ENCODE peak calls at places on chromosomes 5 and 9, in ten cellular contexts. Z, N, L, Y, M, H, U, E, K and X are unnamed samples.
A peak's percentile ranks its signal among the peaks of the same experiment; 100 is the strongest.

GRCh38 chr5:5572983-5573797 is 150.7 kb downstream of the ICE1 start:
- DNase-seq in Z (no peak), N (no peak), L (no peak), Y (no peak), M (no peak), H (no peak), U (no peak), E (no peak), K (no peak), X (no peak)

GRCh38 chr5:3277590-3278196 is 317.9 kb upstream of the IRX1 start:
- DNase-seq in Z (no peak), N (no peak), L (no peak), Y (no peak), M (no peak), H (no peak), U (no peak), E (no peak), K (no peak), X (no peak)

GRCh38 chr5:120464627-120465280 is 654 bp downstream of the PRR16 start:
- DNase-seq in Z (peak; percentile 58), N (peak; percentile 35), L (peak; percentile 75), Y (peak; percentile 83), M (peak; percentile 49), H (peak; percentile 22), U (peak; percentile 78), E (no peak), K (no peak), X (peak; percentile 41)

GRCh38 chr5:17315710-17316221 is 98.3 kb downstream of the BASP1 start:
- DNase-seq in Z (peak; percentile 50), N (no peak), L (peak; percentile 70), Y (peak; percentile 91), M (no peak), H (no peak), U (no peak), E (no peak), K (no peak), X (peak; percentile 38)

GRCh38 chr9:137339606-137340462 is 37.8 kb upstream of the NRARP start:
- DNase-seq in Z (no peak), N (no peak), L (no peak), Y (no peak), M (no peak), H (no peak), U (no peak), E (no peak), K (no peak), X (peak; percentile 65)

GRCh38 chr5:179308563-179309382 is 36.5 kb downstream of the ADAMTS2 start:
- DNase-seq in Z (no peak), N (no peak), L (no peak), Y (no peak), M (no peak), H (no peak), U (peak; percentile 69), E (no peak), K (no peak), X (no peak)

GRCh38 chr9:113651896-113652295 is 188.4 kb downstream of the RGS3 start:
- DNase-seq in Z (no peak), N (no peak), L (no peak), Y (no peak), M (peak; percentile 29), H (no peak), U (no peak), E (no peak), K (no peak), X (no peak)

GRCh38 chr9:93132287-93132927 is 1.6 kb downstream of the NINJ1 start:
- DNase-seq in Z (no peak), N (peak; percentile 75), L (peak; percentile 94), Y (peak; percentile 64), M (no peak), H (peak; percentile 90), U (no peak), E (no peak), K (no peak), X (peak; percentile 52)

GRCh38 chr5:537098-537497 is 12.8 kb upstream of the SLC9A3 start:
- DNase-seq in Z (no peak), N (no peak), L (no peak), Y (no peak), M (no peak), H (no peak), U (no peak), E (no peak), K (no peak), X (no peak)

GRCh38 chr9:77750284-77750683 is 102.2 kb upstream of the GNA14 start:
- DNase-seq in Z (no peak), N (no peak), L (no peak), Y (peak; percentile 30), M (no peak), H (no peak), U (no peak), E (no peak), K (no peak), X (peak; percentile 49)

GRCh38 chr5:144187699-144188294 is 17.1 kb downstream of the KCTD16 start:
- DNase-seq in Z (peak; percentile 96), N (no peak), L (peak; percentile 91), Y (peak; percentile 98), M (no peak), H (no peak), U (no peak), E (peak; percentile 26), K (peak; percentile 45), X (peak; percentile 99)

GRCh38 chr5:39236718-39237117 is 17.4 kb upstream of the FYB1 start:
- DNase-seq in Z (no peak), N (no peak), L (no peak), Y (no peak), M (no peak), H (no peak), U (no peak), E (no peak), K (no peak), X (no peak)

GRCh38 chr9:126915846-126916543 is 1.4 kb downstream of the RALGPS1 start:
- DNase-seq in Z (no peak), N (no peak), L (peak; percentile 37), Y (no peak), M (peak; percentile 70), H (no peak), U (no peak), E (no peak), K (no peak), X (no peak)

GRCh38 chr9:105127863-105128220 is 116.6 kb upstream of the SLC44A1 start:
- DNase-seq in Z (peak; percentile 10), N (no peak), L (peak; percentile 22), Y (no peak), M (no peak), H (no peak), U (no peak), E (no peak), K (no peak), X (peak; percentile 80)

GRCh38 chr5:88732181-88732633 is 150.8 kb downstream of the MEF2C start:
- DNase-seq in Z (no peak), N (no peak), L (no peak), Y (no peak), M (no peak), H (peak; percentile 64), U (no peak), E (no peak), K (no peak), X (peak; percentile 83)

GRCh38 chr5:14321936-14322335 is 178.8 kb downstream of the TRIO start:
- DNase-seq in Z (no peak), N (no peak), L (no peak), Y (no peak), M (no peak), H (no peak), U (no peak), E (no peak), K (no peak), X (no peak)

GRCh38 chr5:138952962-138953361 is 77.8 kb upstream of the LRRTM2 start:
- DNase-seq in Z (no peak), N (no peak), L (no peak), Y (no peak), M (no peak), H (no peak), U (no peak), E (no peak), K (no peak), X (no peak)

GRCh38 chr9:110141118-110141797 is 66.7 kb downstream of the C9orf152 start:
- DNase-seq in Z (peak; percentile 97), N (no peak), L (peak; percentile 93), Y (peak; percentile 90), M (no peak), H (no peak), U (no peak), E (no peak), K (no peak), X (peak; percentile 99)

GRCh38 chr5:137126829-137127228 is 372.3 kb downstream of the SPOCK1 start:
- DNase-seq in Z (no peak), N (no peak), L (no peak), Y (no peak), M (no peak), H (no peak), U (no peak), E (no peak), K (no peak), X (no peak)

GRCh38 chr5:98349251-98349989 is 424.0 kb upstream of the RGMB start:
- DNase-seq in Z (peak; percentile 90), N (no peak), L (no peak), Y (peak; percentile 52), M (no peak), H (no peak), U (no peak), E (no peak), K (no peak), X (peak; percentile 69)

GRCh38 chr5:116011046-116011445 is 21.2 kb upstream of the ARL14EPL start:
- DNase-seq in Z (no peak), N (no peak), L (no peak), Y (peak; percentile 63), M (no peak), H (no peak), U (no peak), E (no peak), K (no peak), X (no peak)

GRCh38 chr5:76982450-76982849 is 29.6 kb downstream of the CRHBP start:
- DNase-seq in Z (no peak), N (no peak), L (no peak), Y (no peak), M (no peak), H (no peak), U (no peak), E (no peak), K (no peak), X (no peak)

GRCh38 chr5:88542786-88543185 is 274.1 kb upstream of the TMEM161B start:
- DNase-seq in Z (no peak), N (no peak), L (no peak), Y (no peak), M (no peak), H (no peak), U (no peak), E (no peak), K (no peak), X (peak; percentile 52)

GRCh38 chr9:13900449-13900848 is 413.5 kb downstream of the NFIB start:
- DNase-seq in Z (no peak), N (no peak), L (peak; percentile 97), Y (no peak), M (no peak), H (no peak), U (no peak), E (no peak), K (no peak), X (no peak)

GRCh38 chr5:110413856-110414255 is 312.6 kb downstream of the TMEM232 start:
- DNase-seq in Z (no peak), N (no peak), L (no peak), Y (peak; percentile 6), M (no peak), H (no peak), U (no peak), E (no peak), K (no peak), X (peak; percentile 83)

GRCh38 chr9:133429641-133430161 is 7.5 kb downstream of the ADAMTS13 start:
- DNase-seq in Z (no peak), N (no peak), L (no peak), Y (no peak), M (peak; percentile 63), H (no peak), U (no peak), E (no peak), K (no peak), X (peak; percentile 8)

GRCh38 chr9:18268381-18268780 is 205.6 kb upstream of the ADAMTSL1 start:
- DNase-seq in Z (peak; percentile 11), N (no peak), L (no peak), Y (peak; percentile 40), M (no peak), H (no peak), U (no peak), E (no peak), K (no peak), X (peak; percentile 82)

GRCh38 chr5:38285226-38285625 is 26.9 kb downstream of the EGFLAM start:
- DNase-seq in Z (no peak), N (peak; percentile 24), L (no peak), Y (no peak), M (no peak), H (no peak), U (no peak), E (no peak), K (no peak), X (no peak)